ENCODE peak calls at places on chromosomes 1 and 21, in six cellular contexts. J, D, Z, U, C and L are unnamed samples.

GRCh38 chr1:225329041-225329440 is 98.8 kb downstream of the LBR start:
- DNase-seq in U (no peak), D (no peak), Z (peak), C (no peak), J (no peak), L (no peak)

GRCh38 chr1:172991674-172992400 is 58.9 kb downstream of the TNFSF18 start:
- DNase-seq in C (no peak), U (no peak), Z (no peak), D (no peak), J (no peak), L (no peak)

GRCh38 chr1:153616144-153616884 is at the start of gene S100A14:
- DNase-seq in C (no peak), U (no peak), D (no peak), Z (no peak), J (no peak), L (no peak)

GRCh38 chr1:116909511-116910378 is at the start of gene PTGFRN:
- DNase-seq in C (peak), J (peak), D (no peak), Z (no peak), U (peak), L (peak)

GRCh38 chr21:33070921-33071877 is 1.3 kb downstream of the OLIG1 start:
- DNase-seq in U (no peak), Z (no peak), D (no peak), C (peak), J (no peak), L (no peak)

GRCh38 chr1:72037745-72038343 is 244.5 kb downstream of the NEGR1 start:
- DNase-seq in C (no peak), D (no peak), J (peak), Z (peak), U (no peak), L (no peak)

GRCh38 chr1:31442648-31442994 is 29.6 kb downstream of the SERINC2 start:
- DNase-seq in J (no peak), U (no peak), Z (no peak), D (no peak), C (no peak), L (no peak)

GRCh38 chr1:114522264-114522575 is 11.2 kb upstream of the TRIM33 start:
- DNase-seq in Z (no peak), D (no peak), U (no peak), C (no peak), J (no peak), L (no peak)

GRCh38 chr1:27658951-27659496 is 13.0 kb downstream of the IFI6 start:
- DNase-seq in C (no peak), U (no peak), D (peak), Z (no peak), J (peak), L (peak)

GRCh38 chr1:15994590-15995351 is 9.3 kb upstream of the SRARP start:
- DNase-seq in D (no peak), Z (peak), J (peak), C (no peak), U (no peak), L (no peak)

GRCh38 chr21:20266369-20266710 is 731.9 kb upstream of the NCAM2 start:
- DNase-seq in U (no peak), D (no peak), J (peak), C (no peak), Z (no peak), L (no peak)

GRCh38 chr1:208162903-208163302 is 81.3 kb downstream of the PLXNA2 start:
- DNase-seq in D (no peak), J (no peak), C (no peak), Z (no peak), U (no peak), L (no peak)

GRCh38 chr1:111247125-111247838 is 19.8 kb downstream of the CHI3L2 start:
- DNase-seq in D (no peak), C (no peak), Z (peak), U (no peak), J (no peak), L (no peak)

GRCh38 chr1:51583532-51583931 is 33.4 kb upstream of the OSBPL9 start:
- DNase-seq in U (no peak), J (peak), Z (peak), C (no peak), D (no peak), L (no peak)

GRCh38 chr1:215273838-215274516 is 191.4 kb downstream of the KCNK2 start:
- DNase-seq in Z (no peak), J (no peak), U (no peak), D (no peak), C (no peak), L (no peak)

GRCh38 chr1:202860744-202861419 is 28.1 kb downstream of the RABIF start:
- DNase-seq in U (peak), Z (peak), J (peak), D (no peak), C (peak), L (peak)

GRCh38 chr1:176617881-176618280 is 154.9 kb downstream of the PAPPA2 start:
- DNase-seq in C (no peak), U (no peak), Z (no peak), D (no peak), J (no peak), L (no peak)

GRCh38 chr21:32597205-32597604 is 11.9 kb upstream of the TCP10L start:
- DNase-seq in C (no peak), Z (peak), U (no peak), D (no peak), J (no peak), L (no peak)

GRCh38 chr1:11204396-11205190 is 15.4 kb downstream of the ANGPTL7 start:
- DNase-seq in Z (no peak), D (no peak), J (no peak), U (no peak), C (no peak), L (no peak)

GRCh38 chr1:44787506-44787905 is 464 bp downstream of the BEST4 start:
- DNase-seq in J (no peak), U (no peak), D (no peak), C (no peak), Z (no peak), L (no peak)

DNA sequence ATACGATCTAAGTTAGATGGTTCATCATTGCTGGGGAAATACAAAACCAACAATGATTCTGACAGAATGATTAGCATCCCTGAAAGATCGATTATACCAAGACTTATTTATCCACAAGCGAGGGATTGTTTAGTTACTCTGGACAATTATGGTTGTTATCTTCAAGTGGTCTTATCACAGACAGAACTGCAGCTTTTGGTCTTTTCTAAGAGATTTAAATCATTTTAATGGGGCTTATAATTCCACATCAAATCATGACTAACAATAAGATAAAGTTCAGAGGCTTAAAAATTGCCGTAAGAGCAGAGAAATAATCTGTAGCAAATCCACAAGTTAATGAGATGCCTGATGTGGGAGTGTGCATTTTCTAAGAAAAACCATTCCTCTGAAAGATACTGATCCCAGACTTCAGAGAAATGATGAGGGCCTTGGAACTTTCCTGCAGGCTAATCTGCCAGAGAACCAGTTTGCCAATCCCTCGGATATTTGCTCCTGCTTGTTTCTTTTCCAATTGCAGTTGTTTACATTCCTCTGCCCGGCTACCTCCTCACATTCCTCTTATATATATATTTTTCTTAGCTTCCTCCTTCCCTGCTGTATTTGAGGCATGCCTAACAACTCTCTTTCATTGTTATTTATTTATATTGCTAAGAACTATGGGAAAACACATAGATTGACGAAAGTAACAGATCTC is 134.8 kb downstream of the BACH1 start:
- DNase-seq in D (no peak), U (no peak), Z (no peak), J (peak), C (no peak), L (no peak)
- TF ChIP-seq TAF1 in D (no peak), U (no peak), Z (no peak), J (no peak), C (no peak), L (no peak)

DNA sequence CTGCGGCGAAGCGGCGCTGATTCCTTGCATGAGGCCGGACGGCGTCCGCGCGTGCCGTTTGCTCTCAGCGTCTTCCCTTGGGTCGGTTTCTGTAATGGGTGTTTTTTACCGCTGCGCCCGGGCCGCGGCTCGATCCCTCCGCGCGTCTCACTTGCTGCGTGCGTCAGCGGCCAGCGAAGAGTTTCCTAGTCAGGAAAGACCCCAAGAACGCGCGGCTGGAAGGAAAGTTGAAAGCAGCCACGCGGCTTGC is 159.9 kb downstream of the RUNX1 start:
- DNase-seq in J (peak), Z (peak), C (no peak), U (no peak), D (no peak), L (no peak)
- TF ChIP-seq POLR2AphosphoS5 in J (no peak), Z (no peak), C (no peak), U (no peak), D (no peak), L (no peak)

GRCh38 chr1:7198664-7199063 is 413.4 kb downstream of the CAMTA1 start:
- DNase-seq in J (no peak), C (no peak), D (no peak), Z (no peak), U (no peak), L (no peak)

DNA sequence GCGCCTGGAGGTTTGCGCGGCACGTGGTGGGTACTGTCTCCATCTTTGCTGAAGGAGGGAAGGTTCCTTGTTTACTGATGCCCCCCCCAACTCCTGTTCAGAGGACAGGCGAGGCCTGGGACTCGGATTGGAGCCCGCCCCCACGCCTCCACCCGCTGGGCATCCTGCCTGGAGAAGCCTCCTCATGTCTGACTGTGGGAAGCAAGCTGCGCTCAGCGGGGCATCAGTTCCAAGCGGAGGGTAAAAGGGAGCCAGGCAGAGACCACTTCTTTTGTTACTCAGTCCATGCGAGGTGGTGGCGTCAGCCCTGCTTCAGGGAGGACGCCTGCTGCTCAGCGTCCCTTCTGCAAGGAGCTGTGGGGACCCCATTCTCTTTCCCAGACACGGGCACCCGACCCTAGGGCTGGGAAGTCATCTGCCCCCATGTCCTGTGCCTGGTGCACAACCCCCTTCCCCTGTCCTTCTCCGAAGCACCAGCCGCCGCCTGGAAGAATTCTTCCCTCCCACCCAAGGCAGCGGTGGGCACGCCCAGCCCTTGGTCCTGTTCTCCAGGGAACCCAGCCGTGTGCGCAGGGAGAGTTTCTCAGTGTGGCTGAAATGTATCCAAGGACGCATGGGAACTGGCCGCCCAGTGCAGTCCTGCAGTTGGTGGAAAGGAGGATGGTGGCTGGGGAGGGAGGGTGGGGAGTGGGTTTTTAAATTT is 414.0 kb downstream of the CAMTA1 start:
- DNase-seq in C (no peak), D (no peak), Z (no peak), U (no peak), J (no peak), L (no peak)
- TF ChIP-seq POLR2A in C (no peak), D (no peak), Z (no peak), U (no peak), J (no peak), L (no peak)

DNA sequence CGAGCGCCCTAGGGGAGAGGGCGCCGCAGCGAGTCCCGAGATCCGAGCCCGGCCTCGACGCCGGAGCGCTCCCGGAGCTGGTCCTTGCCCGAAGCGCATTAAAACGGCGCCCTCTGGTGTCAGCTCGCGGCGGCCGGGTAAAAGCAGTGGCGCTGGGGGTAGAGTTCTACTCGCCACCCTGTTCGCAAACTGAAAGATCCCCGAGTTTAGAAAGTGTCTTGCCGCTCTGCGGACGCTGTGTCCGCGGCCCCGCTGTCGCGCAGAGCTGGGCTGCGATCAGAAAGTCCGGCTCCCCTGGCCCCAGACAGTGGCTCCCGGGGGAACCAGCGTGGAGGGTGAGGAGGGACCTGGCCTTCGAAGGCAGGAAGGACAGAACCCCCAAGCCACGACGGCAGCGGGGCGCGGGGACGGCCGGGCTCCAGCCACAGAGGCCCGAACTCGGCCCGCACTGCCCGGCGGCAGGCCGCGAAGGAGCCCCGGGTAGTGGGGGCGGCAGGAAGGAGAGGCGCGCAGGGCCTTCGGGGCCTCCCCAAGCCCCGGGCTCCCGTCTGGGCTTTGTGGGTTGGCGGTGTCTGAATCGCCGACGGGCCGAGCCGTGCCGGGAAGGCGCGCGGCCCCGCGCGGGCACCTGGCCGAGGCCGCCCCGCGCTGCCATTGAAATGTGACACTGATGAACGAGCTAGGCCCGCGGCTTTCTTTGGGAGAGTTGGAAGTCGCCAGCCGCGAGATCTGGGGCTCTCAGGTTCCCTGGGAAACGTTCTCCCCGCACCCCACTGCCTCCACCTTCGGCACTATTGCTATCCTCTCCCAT is 39.1 kb upstream of the NFIA start:
- DNase-seq in J (no peak), U (no peak), C (peak), D (no peak), Z (peak), L (peak)
- TF ChIP-seq TAF1 in J (no peak), U (peak), C (no peak), D (no peak), Z (no peak), L (no peak)

DNA sequence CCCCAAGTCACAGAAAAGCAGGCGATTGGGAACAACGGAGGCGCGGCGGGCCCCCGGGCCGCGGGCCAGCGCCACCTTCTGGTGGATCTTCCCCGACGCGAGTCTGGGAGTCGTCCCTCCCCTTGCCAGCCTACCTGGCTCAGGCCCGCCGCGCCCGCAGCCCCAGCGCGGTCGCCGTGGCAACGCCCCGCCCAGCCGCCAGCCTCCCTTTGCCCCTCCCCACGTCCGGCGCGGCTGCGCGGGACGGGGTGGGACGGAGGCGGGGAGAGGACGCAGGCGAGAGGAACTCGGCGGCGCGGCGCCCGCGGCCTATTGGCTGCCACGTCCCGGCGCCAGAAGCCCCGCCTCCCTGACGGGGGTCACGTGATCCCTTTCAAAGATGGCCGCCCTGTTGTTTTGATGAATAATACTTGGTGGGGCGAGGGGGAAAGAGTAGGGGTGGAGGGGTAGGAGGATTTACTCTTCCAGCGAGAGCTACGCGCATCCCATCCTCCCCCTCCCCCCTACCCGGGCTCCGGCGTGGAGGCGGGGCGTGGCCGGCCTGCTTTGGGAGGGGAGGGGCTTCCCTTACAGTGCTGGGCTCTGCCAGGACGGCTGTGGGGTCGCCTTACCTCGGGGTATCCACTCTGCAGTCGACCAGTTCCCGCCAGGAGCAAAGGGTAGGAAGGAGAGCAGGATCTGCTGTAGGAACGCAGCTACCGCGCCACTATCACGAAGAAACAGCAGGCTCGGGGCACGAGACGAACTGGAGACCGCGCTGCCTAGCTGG is at the start of gene UBE4B:
- DNase-seq in C (peak), U (peak), D (peak), Z (peak), J (peak), L (peak)
- TF ChIP-seq POLR2AphosphoS5 in C (no peak), U (peak), D (peak), Z (no peak), J (peak), L (peak)

GRCh38 chr1:189609206-189609605 is 868.5 kb downstream of the BRINP3 start:
- DNase-seq in D (no peak), C (no peak), J (no peak), U (no peak), Z (no peak), L (no peak)
- TF ChIP-seq POLR2A in D (no peak), C (no peak), J (no peak), U (no peak), Z (no peak), L (no peak)